ENCODE peak calls at places on chromosomes 12 and 14, in six cellular contexts. One of them, this sample, is unnamed.

GRCh38 chr14:65832431-65833253 is 420.1 kb downstream of the FUT8 start:
- DNase-seq in AG04449: no peak
- DNase-seq in IMR-90: peak
- DNase-seq in A549: no peak
- DNase-seq in OCI-LY7: peak
- DNase-seq in epithelial cell of esophagus: no peak
- DNase-seq in this sample: no peak

GRCh38 chr14:60303745-60304144 is 54.7 kb downstream of the PPM1A start:
- DNase-seq in OCI-LY7: no peak
- DNase-seq in AG04449: no peak
- DNase-seq in epithelial cell of esophagus: no peak
- DNase-seq in IMR-90: no peak
- DNase-seq in A549: no peak
- DNase-seq in this sample: no peak

GRCh38 chr12:120121766-120122293 is 5.3 kb upstream of the RAB35 start:
- DNase-seq in AG04449: no peak
- DNase-seq in IMR-90: peak
- DNase-seq in epithelial cell of esophagus: no peak
- DNase-seq in OCI-LY7: peak
- DNase-seq in A549: no peak
- DNase-seq in this sample: peak

GRCh38 chr12:27112891-27113290 is 30.5 kb upstream of the C12orf71 start:
- DNase-seq in AG04449: no peak
- DNase-seq in OCI-LY7: no peak
- DNase-seq in epithelial cell of esophagus: peak
- DNase-seq in A549: no peak
- DNase-seq in IMR-90: no peak
- DNase-seq in this sample: no peak

GRCh38 chr12:1791104-1791927 is 29.0 kb upstream of the LRTM2 start:
- DNase-seq in AG04449: no peak
- DNase-seq in OCI-LY7: peak
- DNase-seq in IMR-90: peak
- DNase-seq in A549: peak
- DNase-seq in epithelial cell of esophagus: peak
- DNase-seq in this sample: peak

GRCh38 chr12:64824500-64825142 is at the start of gene TBC1D30:
- DNase-seq in IMR-90: peak
- DNase-seq in AG04449: no peak
- DNase-seq in OCI-LY7: no peak
- DNase-seq in A549: no peak
- DNase-seq in epithelial cell of esophagus: no peak
- DNase-seq in this sample: peak

GRCh38 chr14:25887251-25887908 is 710.5 kb downstream of the NOVA1 start:
- DNase-seq in A549: no peak
- DNase-seq in IMR-90: no peak
- DNase-seq in AG04449: no peak
- DNase-seq in epithelial cell of esophagus: peak
- DNase-seq in OCI-LY7: no peak
- DNase-seq in this sample: no peak

GRCh38 chr12:34163443-34163842 is 141.1 kb downstream of the ALG10 start:
- DNase-seq in A549: no peak
- DNase-seq in AG04449: no peak
- DNase-seq in IMR-90: no peak
- DNase-seq in OCI-LY7: no peak
- DNase-seq in epithelial cell of esophagus: peak
- DNase-seq in this sample: no peak

GRCh38 chr12:45215419-45216296 is at the start of gene ANO6:
- DNase-seq in OCI-LY7: peak
- DNase-seq in IMR-90: peak
- DNase-seq in epithelial cell of esophagus: peak
- DNase-seq in A549: peak
- DNase-seq in AG04449: no peak
- DNase-seq in this sample: peak

GRCh38 chr12:54581412-54581811 is 7.0 kb downstream of the PPP1R1A start:
- DNase-seq in A549: no peak
- DNase-seq in IMR-90: no peak
- DNase-seq in OCI-LY7: no peak
- DNase-seq in epithelial cell of esophagus: no peak
- DNase-seq in AG04449: no peak
- DNase-seq in this sample: no peak

GRCh38 chr14:90698379-90698869 is 117.8 kb downstream of the TTC7B start:
- DNase-seq in OCI-LY7: no peak
- DNase-seq in A549: no peak
- DNase-seq in AG04449: no peak
- DNase-seq in IMR-90: peak
- DNase-seq in epithelial cell of esophagus: no peak
- DNase-seq in this sample: no peak

GRCh38 chr14:105882626-105883025 is 356.2 kb downstream of the TMEM121 start:
- DNase-seq in AG04449: no peak
- DNase-seq in epithelial cell of esophagus: no peak
- DNase-seq in IMR-90: no peak
- DNase-seq in OCI-LY7: no peak
- DNase-seq in A549: no peak
- DNase-seq in this sample: peak

GRCh38 chr14:63501429-63501828 is 41.7 kb downstream of the PPP2R5E start:
- DNase-seq in A549: no peak
- DNase-seq in OCI-LY7: no peak
- DNase-seq in IMR-90: no peak
- DNase-seq in epithelial cell of esophagus: no peak
- DNase-seq in AG04449: no peak
- DNase-seq in this sample: no peak

GRCh38 chr14:103346286-103346685 is 12.2 kb downstream of the EIF5 start:
- DNase-seq in IMR-90: peak
- DNase-seq in A549: no peak
- DNase-seq in epithelial cell of esophagus: no peak
- DNase-seq in AG04449: no peak
- DNase-seq in OCI-LY7: no peak
- DNase-seq in this sample: no peak

GRCh38 chr14:77120771-77121743 is 20.5 kb downstream of the ZDHHC22 start:
- DNase-seq in AG04449: no peak
- DNase-seq in epithelial cell of esophagus: no peak
- DNase-seq in IMR-90: no peak
- DNase-seq in A549: no peak
- DNase-seq in OCI-LY7: peak
- DNase-seq in this sample: peak

GRCh38 chr12:4273651-4274395 is at the start of gene CCND2:
- DNase-seq in OCI-LY7: no peak
- DNase-seq in epithelial cell of esophagus: peak
- DNase-seq in A549: peak
- DNase-seq in IMR-90: peak
- DNase-seq in AG04449: no peak
- DNase-seq in this sample: peak

GRCh38 chr14:90534091-90534837 is 137.4 kb downstream of the CALM1 start:
- DNase-seq in AG04449: no peak
- DNase-seq in IMR-90: peak
- DNase-seq in epithelial cell of esophagus: no peak
- DNase-seq in A549: no peak
- DNase-seq in OCI-LY7: no peak
- DNase-seq in this sample: no peak

GRCh38 chr14:90281261-90281660 is 24.9 kb downstream of the PSMC1 start:
- DNase-seq in AG04449: no peak
- DNase-seq in epithelial cell of esophagus: peak
- DNase-seq in IMR-90: peak
- DNase-seq in A549: no peak
- DNase-seq in OCI-LY7: no peak
- DNase-seq in this sample: no peak

GRCh38 chr12:57897296-57897974 is 43.9 kb upstream of the ATP23 start:
- DNase-seq in IMR-90: no peak
- DNase-seq in AG04449: no peak
- DNase-seq in epithelial cell of esophagus: no peak
- DNase-seq in OCI-LY7: no peak
- DNase-seq in A549: no peak
- DNase-seq in this sample: no peak

GRCh38 chr12:131828671-131829350 is 618 bp downstream of the MMP17 start:
- DNase-seq in AG04449: no peak
- DNase-seq in A549: peak
- DNase-seq in epithelial cell of esophagus: peak
- DNase-seq in OCI-LY7: no peak
- DNase-seq in IMR-90: no peak
- DNase-seq in this sample: no peak

GRCh38 chr12:112097641-112098040 is 10.9 kb downstream of the NAA25 start:
- DNase-seq in epithelial cell of esophagus: peak
- DNase-seq in OCI-LY7: no peak
- DNase-seq in IMR-90: no peak
- DNase-seq in AG04449: no peak
- DNase-seq in A549: no peak
- DNase-seq in this sample: no peak

GRCh38 chr14:72740504-72740961 is 153.4 kb downstream of the DPF3 start:
- DNase-seq in epithelial cell of esophagus: no peak
- DNase-seq in OCI-LY7: no peak
- DNase-seq in IMR-90: no peak
- DNase-seq in A549: no peak
- DNase-seq in AG04449: no peak
- DNase-seq in this sample: no peak

GRCh38 chr12:2890388-2891239 is at the start of gene TULP3:
- DNase-seq in epithelial cell of esophagus: peak
- DNase-seq in A549: peak
- DNase-seq in OCI-LY7: peak
- DNase-seq in AG04449: peak
- DNase-seq in IMR-90: peak
- DNase-seq in this sample: peak
- TF ChIP-seq CTCF in epithelial cell of esophagus: no peak
- TF ChIP-seq CTCF in A549: no peak
- TF ChIP-seq CTCF in OCI-LY7: no peak
- TF ChIP-seq CTCF in AG04449: peak
- TF ChIP-seq CTCF in IMR-90: peak
- TF ChIP-seq CTCF in this sample: peak

DNA sequence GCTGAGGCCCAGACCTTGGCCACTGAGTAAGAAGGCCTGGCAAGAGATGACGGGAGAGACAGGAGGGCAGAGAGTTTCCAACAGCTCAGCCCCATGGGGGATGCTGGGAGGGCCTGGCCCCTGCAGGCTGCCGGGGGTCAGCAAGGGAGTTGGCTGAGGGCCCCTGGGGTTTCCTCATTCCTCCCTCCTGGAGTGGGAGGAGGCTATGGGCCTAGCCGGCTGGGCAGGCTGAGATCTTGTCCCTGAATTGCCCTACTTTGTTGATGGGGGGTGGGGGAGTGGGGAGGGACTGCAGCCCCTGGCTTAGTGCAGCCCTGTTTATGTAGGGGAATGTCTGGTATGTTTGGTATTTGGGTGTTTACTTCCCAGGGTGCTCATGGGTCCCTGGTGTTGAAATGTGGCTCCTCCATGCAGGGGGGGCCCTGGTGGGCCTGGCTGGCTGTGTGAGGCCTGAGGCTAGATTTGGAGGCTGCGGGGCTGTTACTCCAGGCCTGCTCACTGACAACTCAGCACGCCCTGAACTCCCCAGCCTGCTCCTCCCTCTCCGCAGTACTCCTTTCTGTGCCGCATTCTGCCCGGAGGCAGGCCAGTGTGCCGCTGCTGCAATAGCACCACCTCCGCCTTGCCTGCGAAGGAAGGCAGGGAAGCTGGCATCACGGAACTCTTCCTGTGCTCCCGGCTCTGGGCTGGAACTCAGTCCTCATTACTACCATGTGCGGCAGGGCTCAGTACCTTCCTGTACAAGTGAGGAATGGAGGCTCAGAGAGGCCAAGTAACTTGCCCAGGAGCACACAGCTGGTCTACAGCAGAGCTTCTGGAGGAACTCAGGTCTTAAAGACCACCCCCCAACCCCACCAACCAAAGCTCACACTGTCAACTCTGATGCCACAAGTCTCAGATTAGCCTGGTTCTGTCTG is 25.3 kb downstream of the JDP2 start:
- DNase-seq in epithelial cell of esophagus: peak
- DNase-seq in AG04449: peak
- DNase-seq in OCI-LY7: no peak
- DNase-seq in IMR-90: peak
- DNase-seq in A549: peak
- DNase-seq in this sample: no peak
- TF ChIP-seq CTCF in epithelial cell of esophagus: no peak
- TF ChIP-seq CTCF in AG04449: no peak
- TF ChIP-seq CTCF in OCI-LY7: no peak
- TF ChIP-seq CTCF in IMR-90: no peak
- TF ChIP-seq CTCF in A549: no peak
- TF ChIP-seq CTCF in this sample: no peak

GRCh38 chr12:63319386-63319785 is 168.4 kb upstream of the AVPR1A start:
- DNase-seq in epithelial cell of esophagus: peak
- DNase-seq in OCI-LY7: no peak
- DNase-seq in IMR-90: no peak
- DNase-seq in AG04449: no peak
- DNase-seq in A549: peak
- DNase-seq in this sample: no peak
- TF ChIP-seq CTCF in epithelial cell of esophagus: peak
- TF ChIP-seq CTCF in OCI-LY7: no peak
- TF ChIP-seq CTCF in IMR-90: no peak
- TF ChIP-seq CTCF in AG04449: no peak
- TF ChIP-seq CTCF in A549: no peak
- TF ChIP-seq CTCF in this sample: no peak

GRCh38 chr12:116599285-116600122 is 40.3 kb downstream of the MAP1LC3B2 start:
- DNase-seq in epithelial cell of esophagus: peak
- DNase-seq in A549: peak
- DNase-seq in OCI-LY7: peak
- DNase-seq in AG04449: no peak
- DNase-seq in IMR-90: peak
- DNase-seq in this sample: peak
- TF ChIP-seq CTCF in epithelial cell of esophagus: peak
- TF ChIP-seq CTCF in A549: peak
- TF ChIP-seq CTCF in OCI-LY7: peak
- TF ChIP-seq CTCF in AG04449: peak
- TF ChIP-seq CTCF in IMR-90: peak
- TF ChIP-seq CTCF in this sample: peak

GRCh38 chr14:100902295-100902694 is 1.2 kb downstream of the RTL1 start:
- DNase-seq in IMR-90: no peak
- DNase-seq in OCI-LY7: peak
- DNase-seq in epithelial cell of esophagus: no peak
- DNase-seq in A549: peak
- DNase-seq in AG04449: no peak
- DNase-seq in this sample: no peak
- TF ChIP-seq CTCF in IMR-90: peak
- TF ChIP-seq CTCF in OCI-LY7: peak
- TF ChIP-seq CTCF in epithelial cell of esophagus: no peak
- TF ChIP-seq CTCF in A549: peak
- TF ChIP-seq CTCF in AG04449: no peak
- TF ChIP-seq CTCF in this sample: no peak

GRCh38 chr12:29901585-29901984 is 117.8 kb upstream of the TMTC1 start:
- DNase-seq in OCI-LY7: no peak
- DNase-seq in AG04449: no peak
- DNase-seq in A549: no peak
- DNase-seq in IMR-90: no peak
- DNase-seq in epithelial cell of esophagus: no peak
- DNase-seq in this sample: no peak
- TF ChIP-seq CTCF in OCI-LY7: no peak
- TF ChIP-seq CTCF in AG04449: no peak
- TF ChIP-seq CTCF in A549: no peak
- TF ChIP-seq CTCF in IMR-90: no peak
- TF ChIP-seq CTCF in epithelial cell of esophagus: no peak
- TF ChIP-seq CTCF in this sample: no peak